ENCODE peak calls at places on chromosome 20, in eight cellular contexts. One of them, this sample, is unnamed. For H3K27me3 and H3K9me3, the result is how much of the 10 kb centered on the place peaks cover.

GRCh38 chr20:41738584-41739193 is 120.5 kb upstream of the CHD6 start:
- DNase-seq in testis: peak
- DNase-seq in pancreas: peak
- DNase-seq in neural progenitor cell: peak
- DNase-seq in stomach: peak
- DNase-seq in prostate gland: peak
- DNase-seq in psoas muscle: peak
- DNase-seq in WERI-Rb-1: peak
- DNase-seq in this sample: no peak

GRCh38 chr20:51366155-51366886 is 176.2 kb downstream of the NFATC2 start:
- DNase-seq in testis: no peak
- DNase-seq in pancreas: peak
- DNase-seq in neural progenitor cell: no peak
- DNase-seq in stomach: peak
- DNase-seq in prostate gland: no peak
- DNase-seq in psoas muscle: peak
- DNase-seq in WERI-Rb-1: no peak
- DNase-seq in this sample: peak

GRCh38 chr20:43755851-43756250 is 29.0 kb upstream of the GTSF1L start:
- DNase-seq in testis: no peak
- DNase-seq in pancreas: no peak
- DNase-seq in neural progenitor cell: no peak
- DNase-seq in stomach: no peak
- DNase-seq in prostate gland: no peak
- DNase-seq in psoas muscle: no peak
- DNase-seq in WERI-Rb-1: no peak
- DNase-seq in this sample: no peak

GRCh38 chr20:30812739-30813411 is 444.6 kb upstream of the DEFB115 start:
- DNase-seq in testis: no peak
- DNase-seq in pancreas: no peak
- DNase-seq in neural progenitor cell: no peak
- DNase-seq in stomach: no peak
- DNase-seq in prostate gland: no peak
- DNase-seq in psoas muscle: no peak
- DNase-seq in WERI-Rb-1: no peak
- DNase-seq in this sample: no peak

GRCh38 chr20:3744037-3744436 is 11.6 kb downstream of the HSPA12B start:
- DNase-seq in testis: no peak
- DNase-seq in pancreas: no peak
- DNase-seq in neural progenitor cell: no peak
- DNase-seq in stomach: no peak
- DNase-seq in prostate gland: no peak
- DNase-seq in psoas muscle: no peak
- DNase-seq in WERI-Rb-1: no peak
- DNase-seq in this sample: no peak

GRCh38 chr20:52190437-52191131 is 995 bp downstream of the ZFP64 start:
- DNase-seq in testis: peak
- DNase-seq in pancreas: peak
- DNase-seq in neural progenitor cell: peak
- DNase-seq in stomach: peak
- DNase-seq in prostate gland: peak
- DNase-seq in psoas muscle: no peak
- DNase-seq in WERI-Rb-1: peak
- DNase-seq in this sample: no peak

GRCh38 chr20:62321521-62321948 is 18.7 kb downstream of the ADRM1 start:
- DNase-seq in testis: no peak
- DNase-seq in pancreas: no peak
- DNase-seq in neural progenitor cell: no peak
- DNase-seq in stomach: no peak
- DNase-seq in prostate gland: no peak
- DNase-seq in psoas muscle: no peak
- DNase-seq in WERI-Rb-1: peak
- DNase-seq in this sample: no peak

GRCh38 chr20:62726716-62727583 is 18.3 kb downstream of the NTSR1 start:
- DNase-seq in testis: no peak
- DNase-seq in pancreas: no peak
- DNase-seq in neural progenitor cell: no peak
- DNase-seq in stomach: no peak
- DNase-seq in prostate gland: no peak
- DNase-seq in psoas muscle: peak
- DNase-seq in WERI-Rb-1: no peak
- DNase-seq in this sample: no peak

GRCh38 chr20:3181270-3181669 is 7.9 kb upstream of the LZTS3 start:
- DNase-seq in testis: no peak
- DNase-seq in pancreas: no peak
- DNase-seq in neural progenitor cell: no peak
- DNase-seq in stomach: no peak
- DNase-seq in prostate gland: no peak
- DNase-seq in psoas muscle: no peak
- DNase-seq in WERI-Rb-1: no peak
- DNase-seq in this sample: no peak

GRCh38 chr20:4870906-4871305 is 130.4 kb downstream of the SLC23A2 start:
- DNase-seq in testis: no peak
- DNase-seq in pancreas: no peak
- DNase-seq in neural progenitor cell: no peak
- DNase-seq in stomach: no peak
- DNase-seq in prostate gland: no peak
- DNase-seq in psoas muscle: no peak
- DNase-seq in WERI-Rb-1: no peak
- DNase-seq in this sample: no peak

GRCh38 chr20:1212607-1213396 is 9.5 kb downstream of the C20orf202 start:
- DNase-seq in testis: peak
- DNase-seq in pancreas: peak
- DNase-seq in neural progenitor cell: peak
- DNase-seq in stomach: peak
- DNase-seq in prostate gland: peak
- DNase-seq in psoas muscle: peak
- DNase-seq in WERI-Rb-1: peak
- DNase-seq in this sample: peak

GRCh38 chr20:7799872-7800271 is 140.4 kb downstream of the HAO1 start:
- DNase-seq in testis: no peak
- DNase-seq in pancreas: no peak
- DNase-seq in neural progenitor cell: no peak
- DNase-seq in stomach: no peak
- DNase-seq in prostate gland: no peak
- DNase-seq in psoas muscle: no peak
- DNase-seq in WERI-Rb-1: no peak
- DNase-seq in this sample: no peak

GRCh38 chr20:60024801-60025200 is 66.6 kb downstream of the CDH26 start:
- DNase-seq in testis: no peak
- DNase-seq in pancreas: no peak
- DNase-seq in neural progenitor cell: peak
- DNase-seq in stomach: no peak
- DNase-seq in prostate gland: no peak
- DNase-seq in psoas muscle: no peak
- DNase-seq in WERI-Rb-1: no peak
- DNase-seq in this sample: no peak

GRCh38 chr20:33521461-33521860 is 31.6 kb downstream of the CBFA2T2 start:
- DNase-seq in testis: no peak
- DNase-seq in pancreas: no peak
- DNase-seq in neural progenitor cell: no peak
- DNase-seq in stomach: no peak
- DNase-seq in prostate gland: no peak
- DNase-seq in psoas muscle: no peak
- DNase-seq in WERI-Rb-1: no peak
- DNase-seq in this sample: no peak

GRCh38 chr20:62860391-62860923 is 1.2 kb downstream of the TCFL5 start:
- DNase-seq in testis: no peak
- DNase-seq in pancreas: no peak
- DNase-seq in neural progenitor cell: peak
- DNase-seq in stomach: no peak
- DNase-seq in prostate gland: no peak
- DNase-seq in psoas muscle: peak
- DNase-seq in WERI-Rb-1: no peak
- DNase-seq in this sample: no peak

DNA sequence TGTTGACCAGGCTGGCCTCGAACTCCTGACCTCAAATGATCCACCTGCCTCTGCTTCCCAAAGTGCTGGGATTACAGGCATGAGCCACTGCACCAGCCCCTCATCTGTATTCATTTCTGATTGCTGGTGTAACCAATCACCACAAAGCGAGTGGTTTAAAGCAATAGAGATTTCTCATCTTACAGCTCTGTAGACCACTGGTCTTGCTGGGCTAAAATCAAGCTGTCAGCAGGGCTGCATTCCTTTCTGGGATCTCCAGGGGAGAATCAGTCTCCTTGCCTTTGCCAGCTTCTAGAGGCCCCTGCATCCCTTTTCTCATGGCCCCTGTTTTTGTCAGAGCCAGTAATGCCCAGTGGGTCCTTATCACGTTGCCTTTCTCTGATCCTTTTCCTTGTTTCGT is 49.9 kb upstream of the PMEPA1 start:
- DNase-seq in testis: no peak
- DNase-seq in pancreas: no peak
- DNase-seq in neural progenitor cell: peak
- DNase-seq in stomach: no peak
- DNase-seq in prostate gland: no peak
- DNase-seq in psoas muscle: no peak
- DNase-seq in WERI-Rb-1: no peak
- DNase-seq in this sample: no peak
- H3K27me3 ChIP-seq in testis: under half
- H3K27me3 ChIP-seq in pancreas: under half
- H3K27me3 ChIP-seq in neural progenitor cell: under half
- H3K27me3 ChIP-seq in stomach: under half
- H3K27me3 ChIP-seq in prostate gland: under half
- H3K27me3 ChIP-seq in psoas muscle: under half
- H3K27me3 ChIP-seq in WERI-Rb-1: under half
- H3K27me3 ChIP-seq in this sample: under half

DNA sequence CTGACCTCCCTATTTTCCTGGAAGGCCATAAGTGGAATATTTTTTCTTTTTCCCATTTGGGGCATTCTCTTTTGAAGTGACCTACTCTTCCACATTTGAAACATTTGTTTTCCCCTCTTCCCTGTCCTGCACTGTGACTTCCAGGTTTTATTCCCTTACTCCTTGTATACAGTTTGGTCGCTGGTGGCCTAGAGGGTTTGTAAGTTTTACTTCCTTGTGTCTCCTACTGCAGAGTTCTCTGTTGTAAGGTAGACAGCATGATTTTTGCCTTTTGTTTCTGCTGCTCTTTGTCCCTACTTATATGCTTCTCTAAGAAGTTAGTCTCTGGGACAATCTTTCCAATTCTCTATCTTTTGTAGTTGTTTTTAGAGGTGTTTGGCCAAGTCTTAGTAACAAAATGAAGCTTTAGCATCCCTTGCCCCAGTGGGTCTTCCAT is 7.4 kb upstream of the ZNFX1 start:
- DNase-seq in testis: no peak
- DNase-seq in pancreas: no peak
- DNase-seq in neural progenitor cell: no peak
- DNase-seq in stomach: no peak
- DNase-seq in prostate gland: no peak
- DNase-seq in psoas muscle: no peak
- DNase-seq in WERI-Rb-1: no peak
- DNase-seq in this sample: no peak
- H3K4me3 ChIP-seq in testis: no peak
- H3K4me3 ChIP-seq in pancreas: no peak
- H3K4me3 ChIP-seq in neural progenitor cell: peak
- H3K4me3 ChIP-seq in stomach: no peak
- H3K4me3 ChIP-seq in prostate gland: no peak
- H3K4me3 ChIP-seq in psoas muscle: no peak
- H3K4me3 ChIP-seq in WERI-Rb-1: no peak
- H3K4me3 ChIP-seq in this sample: no peak

DNA sequence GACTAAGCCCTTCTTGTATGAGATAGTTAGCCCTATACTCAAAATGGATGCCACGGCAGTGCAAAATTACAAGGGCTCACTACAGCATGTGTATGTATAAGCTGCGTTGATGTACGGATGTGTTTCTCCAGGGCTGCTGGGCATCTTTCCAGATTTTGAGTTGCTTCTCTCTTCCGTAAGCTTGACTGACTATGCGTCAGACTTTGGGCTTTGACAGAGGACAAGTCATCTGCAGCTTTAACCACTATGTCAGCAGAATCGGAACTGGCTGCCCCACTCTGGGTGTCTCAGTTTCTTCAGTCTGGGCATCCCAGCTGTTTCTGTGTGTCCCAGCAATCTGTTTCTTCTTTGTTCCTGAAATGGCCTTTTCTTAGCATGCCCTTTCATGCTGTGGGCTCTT is 241.6 kb downstream of the BTBD3 start:
- DNase-seq in testis: no peak
- DNase-seq in pancreas: no peak
- DNase-seq in neural progenitor cell: no peak
- DNase-seq in stomach: no peak
- DNase-seq in prostate gland: no peak
- DNase-seq in psoas muscle: no peak
- DNase-seq in WERI-Rb-1: no peak
- DNase-seq in this sample: no peak
- H3K9me3 ChIP-seq in testis: under half
- H3K9me3 ChIP-seq in pancreas: under half
- H3K9me3 ChIP-seq in neural progenitor cell: under half
- H3K9me3 ChIP-seq in stomach: under half
- H3K9me3 ChIP-seq in prostate gland: under half
- H3K9me3 ChIP-seq in psoas muscle: under half
- H3K9me3 ChIP-seq in WERI-Rb-1: under half
- H3K9me3 ChIP-seq in this sample: under half

GRCh38 chr20:22583773-22584629 is at the start of gene FOXA2:
- DNase-seq in testis: no peak
- DNase-seq in pancreas: peak
- DNase-seq in neural progenitor cell: peak
- DNase-seq in stomach: peak
- DNase-seq in prostate gland: no peak
- DNase-seq in psoas muscle: no peak
- DNase-seq in WERI-Rb-1: no peak
- DNase-seq in this sample: no peak

GRCh38 chr20:22585786-22586493 is 1.6 kb upstream of the FOXA2 start:
- DNase-seq in testis: no peak
- DNase-seq in pancreas: peak
- DNase-seq in neural progenitor cell: no peak
- DNase-seq in stomach: no peak
- DNase-seq in prostate gland: no peak
- DNase-seq in psoas muscle: no peak
- DNase-seq in WERI-Rb-1: no peak
- DNase-seq in this sample: no peak

GRCh38 chr20:22582960-22583772 is 1.2 kb downstream of the FOXA2 start:
- DNase-seq in testis: no peak
- DNase-seq in pancreas: peak
- DNase-seq in neural progenitor cell: peak
- DNase-seq in stomach: peak
- DNase-seq in prostate gland: no peak
- DNase-seq in psoas muscle: no peak
- DNase-seq in WERI-Rb-1: no peak
- DNase-seq in this sample: no peak

GRCh38 chr20:22584922-22585785 is 782 bp upstream of the FOXA2 start:
- DNase-seq in testis: no peak
- DNase-seq in pancreas: peak
- DNase-seq in neural progenitor cell: peak
- DNase-seq in stomach: peak
- DNase-seq in prostate gland: no peak
- DNase-seq in psoas muscle: no peak
- DNase-seq in WERI-Rb-1: no peak
- DNase-seq in this sample: no peak

GRCh38 chr20:22584630-22584921 is 204 bp upstream of the FOXA2 start:
- DNase-seq in testis: no peak
- DNase-seq in pancreas: no peak
- DNase-seq in neural progenitor cell: peak
- DNase-seq in stomach: peak
- DNase-seq in prostate gland: no peak
- DNase-seq in psoas muscle: no peak
- DNase-seq in WERI-Rb-1: no peak
- DNase-seq in this sample: no peak
- H3K27me3 ChIP-seq in testis: under half
- H3K27me3 ChIP-seq in pancreas: under half
- H3K27me3 ChIP-seq in neural progenitor cell: half or more
- H3K27me3 ChIP-seq in stomach: half or more
- H3K27me3 ChIP-seq in prostate gland: under half
- H3K27me3 ChIP-seq in psoas muscle: half or more
- H3K27me3 ChIP-seq in WERI-Rb-1: half or more
- H3K27me3 ChIP-seq in this sample: half or more

This sample was measured in AG04450.